ENCODE peak calls at places on chromosomes 5 and 9, in five cellular contexts. B is NCI-H1436, W is GM23248, E is lower leg skin, Q is uterus. H is an unnamed sample.

GRCh38 chr5:149062371-149063016 is 368 bp downstream of the SH3TC2 start:
- DNase-seq in Q (no peak), W (peak; percentile 90), B (no peak), E (peak; percentile 38), H (peak; percentile 91)

GRCh38 chr9:7146582-7146981 is 388.8 kb downstream of the KDM4C start:
- DNase-seq in B (no peak), E (no peak), Q (no peak), W (no peak), H (no peak)

GRCh38 chr9:129473523-129474244 is 147.2 kb downstream of the C9orf50 start:
- DNase-seq in E (peak; percentile 78), W (peak; percentile 88), B (no peak), Q (peak; percentile 66), H (peak; percentile 64)

GRCh38 chr5:55188656-55189380 is 15.8 kb upstream of the CDC20B start:
- DNase-seq in W (no peak), Q (no peak), B (peak; percentile 15), E (no peak), H (no peak)

GRCh38 chr9:127838375-127839078 is 15.9 kb downstream of the ENG start:
- DNase-seq in E (peak; percentile 68), B (no peak), Q (peak; percentile 73), W (peak; percentile 99), H (peak; percentile 96)

GRCh38 chr5:135891804-135892203 is 3.8 kb downstream of the IL9 start:
- DNase-seq in Q (no peak), W (no peak), E (no peak), B (no peak), H (no peak)

GRCh38 chr5:73644385-73644963 is 18.5 kb downstream of the ARHGEF28 start:
- DNase-seq in E (no peak), W (no peak), B (no peak), Q (no peak), H (no peak)

GRCh38 chr5:134371834-134372340 is 518 bp downstream of the UBE2B start:
- DNase-seq in E (peak; percentile 46), W (peak; percentile 54), Q (no peak), B (peak; percentile 9), H (peak; percentile 38)

H was measured in AG08395.